ENCODE peak calls at places on chromosomes 13 and 19, in four cellular contexts. M is stimulated activated CD4-positive, alpha-beta T cell treated with anti-CD3 and anti-CD28 coated beads, TNF-alpha, amount 100 ng/mL, for 48 hours; R is HTR-8/SVneo; D is fibroblast of lung. V is an unnamed sample.

GRCh38 chr13:99347335-99347878 is 40.2 kb upstream of the GPR183 start:
- DNase-seq in M (no peak), R (no peak), D (no peak), V (no peak)

GRCh38 chr13:36282818-36283432 is 14.7 kb downstream of the CCDC169 start:
- DNase-seq in M (no peak), R (peak; percentile 15), D (peak; percentile 39), V (no peak)

GRCh38 chr13:30510811-30511371 is 45.2 kb upstream of the HMGB1 start:
- DNase-seq in M (no peak), R (no peak), D (peak; percentile 33), V (no peak)

GRCh38 chr13:33997574-33997973 is 179.6 kb downstream of the RFC3 start:
- DNase-seq in M (no peak), R (no peak), D (no peak), V (no peak)

GRCh38 chr19:49335784-49336481 is 727 bp downstream of the CD37 start:
- DNase-seq in M (no peak), R (no peak), D (no peak), V (no peak)

GRCh38 chr13:105721056-105721455 is 814.4 kb downstream of the EFNB2 start:
- DNase-seq in M (no peak), R (no peak), D (peak; percentile 32), V (no peak)

GRCh38 chr19:42281175-42282035 is 12.4 kb downstream of the CIC start:
- DNase-seq in M (no peak), R (no peak), D (peak; percentile 75), V (peak; percentile 61)

GRCh38 chr19:6535558-6536137 is 4.8 kb downstream of the TNFSF9 start:
- DNase-seq in M (no peak), R (no peak), D (no peak), V (no peak)

GRCh38 chr13:50419896-50420295 is 404.7 kb downstream of the KCNRG start:
- DNase-seq in M (no peak), R (no peak), D (no peak), V (no peak)

GRCh38 chr19:31334849-31335624 is 14.2 kb downstream of the TSHZ3 start:
- DNase-seq in M (no peak), R (no peak), D (peak; percentile 53), V (no peak)

GRCh38 chr13:90015565-90016507 is 1331.7 kb upstream of the MIR17HG start:
- DNase-seq in M (no peak), R (no peak), D (peak; percentile 6), V (no peak)

GRCh38 chr13:86909318-86909717 is 761.9 kb upstream of the SLITRK5 start:
- DNase-seq in M (no peak), R (no peak), D (no peak), V (no peak)

GRCh38 chr19:51546650-51547396 is 15.4 kb upstream of the SIGLEC6 start:
- DNase-seq in M (no peak), R (no peak), D (peak; percentile 32), V (no peak)

GRCh38 chr13:40269086-40269485 is 397.4 kb downstream of the FOXO1 start:
- DNase-seq in M (no peak), R (no peak), D (peak; percentile 17), V (no peak)

GRCh38 chr13:45113809-45114208 is 6.5 kb upstream of the GTF2F2 start:
- DNase-seq in M (no peak), R (no peak), D (no peak), V (no peak)